ENCODE peak calls at places on chromosomes 13 and 19, in seven cellular contexts. One of them, this sample, is unnamed.

GRCh38 chr13:40492511-40492910 is 173.9 kb downstream of the FOXO1 start:
- ATAC-seq in CD4-positive, alpha-beta T cell: no peak
- ATAC-seq in effector memory CD8-positive, alpha-beta T cell: no peak
- ATAC-seq in SK-N-SH treated with all-trans-retinoic acid at 6 μM for 48 hours: no peak
- ATAC-seq in T-helper 17 cell: no peak
- ATAC-seq in pancreas: no peak
- ATAC-seq in T-cell: no peak
- ATAC-seq in this sample: no peak

GRCh38 chr19:39438270-39438934 is 2.7 kb upstream of the RPS16 start:
- ATAC-seq in SK-N-SH treated with all-trans-retinoic acid at 6 μM for 48 hours: no peak
- ATAC-seq in T-cell: no peak
- ATAC-seq in CD4-positive, alpha-beta T cell: no peak
- ATAC-seq in T-helper 17 cell: no peak
- ATAC-seq in effector memory CD8-positive, alpha-beta T cell: no peak
- ATAC-seq in pancreas: no peak
- ATAC-seq in this sample: no peak

GRCh38 chr19:5966215-5966614 is 11.7 kb downstream of the RANBP3 start:
- ATAC-seq in pancreas: no peak
- ATAC-seq in CD4-positive, alpha-beta T cell: no peak
- ATAC-seq in SK-N-SH treated with all-trans-retinoic acid at 6 μM for 48 hours: peak; percentile 35
- ATAC-seq in T-cell: no peak
- ATAC-seq in effector memory CD8-positive, alpha-beta T cell: no peak
- ATAC-seq in T-helper 17 cell: no peak
- ATAC-seq in this sample: no peak

GRCh38 chr19:42508892-42509444 is 19.3 kb downstream of the CEACAM1 start:
- ATAC-seq in T-cell: no peak
- ATAC-seq in T-helper 17 cell: no peak
- ATAC-seq in SK-N-SH treated with all-trans-retinoic acid at 6 μM for 48 hours: no peak
- ATAC-seq in CD4-positive, alpha-beta T cell: no peak
- ATAC-seq in effector memory CD8-positive, alpha-beta T cell: no peak
- ATAC-seq in pancreas: no peak
- ATAC-seq in this sample: peak; percentile 90

GRCh38 chr19:16160445-16160942 is 12.8 kb downstream of the CIB3 start:
- ATAC-seq in T-helper 17 cell: peak; percentile 30
- ATAC-seq in SK-N-SH treated with all-trans-retinoic acid at 6 μM for 48 hours: no peak
- ATAC-seq in effector memory CD8-positive, alpha-beta T cell: no peak
- ATAC-seq in pancreas: no peak
- ATAC-seq in CD4-positive, alpha-beta T cell: no peak
- ATAC-seq in T-cell: no peak
- ATAC-seq in this sample: peak; percentile 49

GRCh38 chr19:2135474-2136402 is 15.6 kb downstream of the AP3D1 start:
- ATAC-seq in SK-N-SH treated with all-trans-retinoic acid at 6 μM for 48 hours: no peak
- ATAC-seq in T-helper 17 cell: no peak
- ATAC-seq in effector memory CD8-positive, alpha-beta T cell: no peak
- ATAC-seq in pancreas: peak; percentile 21
- ATAC-seq in CD4-positive, alpha-beta T cell: no peak
- ATAC-seq in T-cell: no peak
- ATAC-seq in this sample: no peak

GRCh38 chr19:31312004-31312403 is 37.2 kb downstream of the TSHZ3 start:
- ATAC-seq in SK-N-SH treated with all-trans-retinoic acid at 6 μM for 48 hours: peak; percentile 57
- ATAC-seq in CD4-positive, alpha-beta T cell: no peak
- ATAC-seq in pancreas: no peak
- ATAC-seq in T-helper 17 cell: no peak
- ATAC-seq in effector memory CD8-positive, alpha-beta T cell: no peak
- ATAC-seq in T-cell: no peak
- ATAC-seq in this sample: no peak

GRCh38 chr13:32299893-32300292 is 15.3 kb downstream of the ZAR1L start:
- ATAC-seq in T-helper 17 cell: no peak
- ATAC-seq in CD4-positive, alpha-beta T cell: no peak
- ATAC-seq in pancreas: no peak
- ATAC-seq in effector memory CD8-positive, alpha-beta T cell: no peak
- ATAC-seq in SK-N-SH treated with all-trans-retinoic acid at 6 μM for 48 hours: no peak
- ATAC-seq in T-cell: no peak
- ATAC-seq in this sample: no peak

GRCh38 chr13:80040977-80041310 is 300.0 kb downstream of the SPRY2 start:
- ATAC-seq in pancreas: no peak
- ATAC-seq in T-helper 17 cell: no peak
- ATAC-seq in T-cell: no peak
- ATAC-seq in CD4-positive, alpha-beta T cell: no peak
- ATAC-seq in effector memory CD8-positive, alpha-beta T cell: no peak
- ATAC-seq in SK-N-SH treated with all-trans-retinoic acid at 6 μM for 48 hours: no peak
- ATAC-seq in this sample: no peak

GRCh38 chr13:51961493-51962403 is 49.5 kb downstream of the ATP7B start:
- ATAC-seq in pancreas: no peak
- ATAC-seq in T-helper 17 cell: no peak
- ATAC-seq in SK-N-SH treated with all-trans-retinoic acid at 6 μM for 48 hours: no peak
- ATAC-seq in CD4-positive, alpha-beta T cell: no peak
- ATAC-seq in T-cell: no peak
- ATAC-seq in effector memory CD8-positive, alpha-beta T cell: no peak
- ATAC-seq in this sample: no peak

GRCh38 chr13:109345433-109345941 is 440.9 kb downstream of the IRS2 start:
- ATAC-seq in effector memory CD8-positive, alpha-beta T cell: no peak
- ATAC-seq in T-cell: no peak
- ATAC-seq in T-helper 17 cell: no peak
- ATAC-seq in CD4-positive, alpha-beta T cell: no peak
- ATAC-seq in SK-N-SH treated with all-trans-retinoic acid at 6 μM for 48 hours: peak; percentile 55
- ATAC-seq in pancreas: no peak
- ATAC-seq in this sample: no peak

GRCh38 chr19:55545913-55546495 is 661 bp upstream of the SBK3 start:
- ATAC-seq in pancreas: no peak
- ATAC-seq in SK-N-SH treated with all-trans-retinoic acid at 6 μM for 48 hours: no peak
- ATAC-seq in T-helper 17 cell: no peak
- ATAC-seq in CD4-positive, alpha-beta T cell: no peak
- ATAC-seq in T-cell: no peak
- ATAC-seq in effector memory CD8-positive, alpha-beta T cell: no peak
- ATAC-seq in this sample: no peak

GRCh38 chr19:14395710-14396338 is 14.6 kb downstream of the ADGRE5 start:
- ATAC-seq in pancreas: no peak
- ATAC-seq in T-helper 17 cell: peak; percentile 10
- ATAC-seq in T-cell: no peak
- ATAC-seq in effector memory CD8-positive, alpha-beta T cell: peak; percentile 3
- ATAC-seq in CD4-positive, alpha-beta T cell: no peak
- ATAC-seq in SK-N-SH treated with all-trans-retinoic acid at 6 μM for 48 hours: peak; percentile 22
- ATAC-seq in this sample: no peak

GRCh38 chr13:32086791-32087441 is 55.3 kb downstream of the FRY start:
- ATAC-seq in pancreas: no peak
- ATAC-seq in T-helper 17 cell: no peak
- ATAC-seq in SK-N-SH treated with all-trans-retinoic acid at 6 μM for 48 hours: no peak
- ATAC-seq in T-cell: no peak
- ATAC-seq in CD4-positive, alpha-beta T cell: no peak
- ATAC-seq in effector memory CD8-positive, alpha-beta T cell: no peak
- ATAC-seq in this sample: no peak

This sample was measured in stimulated activated memory B cell treated with anti-CD40 and anti-IgM and Interleukin-4, amounts not matched to agents 10 μg/mL and 1 μg/mL and 100 μg/mL, for 72 hours.